ENCODE peak calls at places on chromosomes 7 and 10, in seven cellular contexts. B is AG04449; N is tibial artery; W is neural crest cell; H is stomach; Y is CD8-positive, alpha-beta T cell; P is lower lobe of right lung. L is an unnamed sample.

GRCh38 chr7:40680657-40681056 is 545.9 kb downstream of the SUGCT start:
- DNase-seq in B (no peak), N (no peak), W (no peak), H (no peak), Y (no peak), P (no peak), L (no peak)

GRCh38 chr10:4931587-4931986 is 31.6 kb upstream of the AKR1C1 start:
- DNase-seq in B (no peak), N (no peak), W (no peak), H (peak), Y (no peak), P (no peak), L (no peak)

GRCh38 chr10:5557040-5557721 is 32.4 kb downstream of the CALML3 start:
- DNase-seq in B (no peak), N (no peak), W (no peak), H (peak), Y (no peak), P (peak), L (no peak)

GRCh38 chr7:141300816-141301215 is 227.0 kb downstream of the TMEM178B start:
- DNase-seq in B (no peak), N (no peak), W (no peak), H (no peak), Y (no peak), P (no peak), L (no peak)

GRCh38 chr7:45984386-45985295 is 63.6 kb upstream of the IGFBP3 start:
- DNase-seq in B (no peak), N (no peak), W (no peak), H (no peak), Y (no peak), P (no peak), L (no peak)

GRCh38 chr10:51301644-51302043 is 227.4 kb downstream of the PRKG1 start:
- DNase-seq in B (no peak), N (peak), W (no peak), H (no peak), Y (no peak), P (no peak), L (no peak)

GRCh38 chr7:11297226-11297625 is 323.6 kb downstream of the PHF14 start:
- DNase-seq in B (no peak), N (no peak), W (no peak), H (no peak), Y (no peak), P (no peak), L (no peak)

GRCh38 chr7:134890246-134891240 is 95.8 kb upstream of the AGBL3 start:
- DNase-seq in B (no peak), N (peak), W (no peak), H (no peak), Y (no peak), P (no peak), L (no peak)

GRCh38 chr7:142338633-142339501 is 81.0 kb upstream of the PRSS58 start:
- DNase-seq in B (no peak), N (no peak), W (no peak), H (no peak), Y (no peak), P (no peak), L (no peak)

GRCh38 chr10:133489816-133490588 is 36.3 kb downstream of the SCART1 start:
- DNase-seq in B (no peak), N (no peak), W (no peak), H (no peak), Y (no peak), P (no peak), L (no peak)

GRCh38 chr10:17075975-17076374 is 53.6 kb downstream of the CUBN start:
- DNase-seq in B (no peak), N (no peak), W (no peak), H (no peak), Y (no peak), P (no peak), L (no peak)

GRCh38 chr10:19785366-19785765 is 30.9 kb upstream of the PLXDC2 start:
- DNase-seq in B (no peak), N (no peak), W (no peak), H (no peak), Y (no peak), P (no peak), L (no peak)

GRCh38 chr7:130897515-130898419 is 163.8 kb upstream of the KLF14 start:
- DNase-seq in B (no peak), N (no peak), W (no peak), H (no peak), Y (no peak), P (no peak), L (no peak)

GRCh38 chr10:90197766-90198165 is 496.4 kb downstream of the KIF20B start:
- DNase-seq in B (no peak), N (no peak), W (no peak), H (no peak), Y (no peak), P (no peak), L (no peak)

GRCh38 chr10:6401066-6401465 is 179.0 kb downstream of the PRKCQ start:
- DNase-seq in B (no peak), N (no peak), W (no peak), H (no peak), Y (no peak), P (no peak), L (no peak)

GRCh38 chr7:19982841-19983835 is 209.7 kb upstream of the TMEM196 start:
- DNase-seq in B (no peak), N (peak), W (peak), H (no peak), Y (no peak), P (no peak), L (no peak)

GRCh38 chr10:680146-680545 is 9.3 kb downstream of the DIP2C start:
- DNase-seq in B (no peak), N (no peak), W (no peak), H (no peak), Y (no peak), P (no peak), L (peak)

GRCh38 chr10:62266611-62267010 is 2.0 kb downstream of the RTKN2 start:
- DNase-seq in B (no peak), N (no peak), W (no peak), H (no peak), Y (no peak), P (no peak), L (no peak)

GRCh38 chr10:62268027-62268398 is 631 bp downstream of the RTKN2 start:
- DNase-seq in B (no peak), N (no peak), W (peak), H (no peak), Y (no peak), P (peak), L (no peak)

GRCh38 chr10:62266147-62266546 is 2.5 kb downstream of the RTKN2 start:
- DNase-seq in B (no peak), N (no peak), W (no peak), H (no peak), Y (no peak), P (no peak), L (no peak)

GRCh38 chr10:62264126-62264525 is 4.5 kb downstream of the RTKN2 start:
- DNase-seq in B (no peak), N (no peak), W (no peak), H (no peak), Y (no peak), P (no peak), L (no peak)

GRCh38 chr10:62264702-62265436 is 3.8 kb downstream of the RTKN2 start:
- DNase-seq in B (peak), N (no peak), W (no peak), H (no peak), Y (no peak), P (no peak), L (no peak)
- TF ChIP-seq CTCF in B (peak), N (peak), W (peak), H (peak), Y (peak), P (peak), L (peak)

GRCh38 chr10:11261143-11261542 is 243.5 kb downstream of the CELF2 start:
- DNase-seq in B (no peak), N (no peak), W (no peak), H (no peak), Y (no peak), P (no peak), L (no peak)

GRCh38 chr10:11261687-11262086 is 244.0 kb downstream of the CELF2 start:
- DNase-seq in B (no peak), N (no peak), W (no peak), H (no peak), Y (no peak), P (no peak), L (no peak)

GRCh38 chr10:11263039-11263345 is 245.3 kb downstream of the CELF2 start:
- DNase-seq in B (no peak), N (no peak), W (no peak), H (no peak), Y (no peak), P (no peak), L (no peak)

GRCh38 chr10:11262210-11263038 is 244.8 kb downstream of the CELF2 start:
- DNase-seq in B (no peak), N (no peak), W (no peak), H (no peak), Y (no peak), P (no peak), L (no peak)

GRCh38 chr10:11260136-11260535 is 242.5 kb downstream of the CELF2 start:
- DNase-seq in B (no peak), N (no peak), W (no peak), H (no peak), Y (no peak), P (no peak), L (no peak)
- TF ChIP-seq CTCF in B (no peak), N (no peak), W (peak), H (no peak), Y (no peak), P (no peak), L (no peak)

GRCh38 chr10:15898046-15898445 is 37.7 kb upstream of the MINDY3 start:
- DNase-seq in B (no peak), N (no peak), W (no peak), H (no peak), Y (no peak), P (no peak), L (no peak)
- TF ChIP-seq CTCF in B (no peak), N (no peak), W (peak), H (no peak), Y (peak), P (no peak), L (no peak)

DNA sequence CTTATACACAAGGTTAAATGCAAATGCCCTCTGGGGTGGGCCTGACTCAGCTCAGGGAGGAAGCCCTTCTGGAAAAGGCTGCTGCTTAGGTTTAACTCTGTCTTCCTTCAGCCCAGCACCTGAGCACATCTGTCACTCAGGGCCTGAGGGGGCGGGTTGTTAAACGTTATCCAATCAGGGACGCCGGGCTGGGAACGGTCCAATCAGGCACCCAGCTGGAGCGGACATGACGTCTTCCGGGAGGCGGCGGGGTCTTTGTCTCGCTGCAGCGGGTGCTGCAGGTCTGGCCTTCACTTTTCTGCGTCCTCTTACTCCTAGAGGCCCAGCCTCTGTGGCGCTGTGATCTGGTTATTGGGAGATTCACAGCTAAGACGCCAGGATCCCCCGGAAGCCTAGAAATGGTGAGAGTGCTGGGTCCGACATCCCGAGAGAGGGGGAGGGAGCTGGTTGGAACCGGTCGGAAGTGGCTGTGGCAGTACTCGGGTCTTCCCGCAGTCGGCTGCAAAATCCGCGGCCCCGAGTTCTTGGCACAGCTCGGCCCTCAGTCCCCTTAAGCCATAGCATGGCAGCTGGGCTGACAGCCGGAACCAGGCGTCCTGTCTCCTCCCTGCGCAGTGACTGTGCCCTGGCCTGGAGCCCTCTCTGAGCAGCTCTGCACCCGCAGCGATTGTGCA is at the start of gene ZNF138:
- DNase-seq in B (peak), N (peak), W (peak), H (peak), Y (peak), P (peak), L (peak)
- TF ChIP-seq CTCF in B (no peak), N (no peak), W (peak), H (no peak), Y (no peak), P (no peak), L (no peak)